ENCODE peak calls at places on chromosomes 5 and 9, in four cellular contexts. Q, D, C and O are unnamed samples.

GRCh38 chr5:55650391-55650790 is 61.7 kb downstream of the SLC38A9 start:
- DNase-seq in Q (no peak), D (peak; percentile 56), C (no peak), O (peak; percentile 18)

GRCh38 chr9:122377241-122378164 is 6.7 kb downstream of the PTGS1 start:
- DNase-seq in Q (no peak), D (no peak), C (no peak), O (no peak)

GRCh38 chr9:108444400-108445358 is 411.1 kb downstream of the ACTL7B start:
- DNase-seq in Q (no peak), D (peak; percentile 97), C (no peak), O (no peak)

GRCh38 chr5:148125641-148126040 is 42.7 kb upstream of the SPINK14 start:
- DNase-seq in Q (no peak), D (peak; percentile 28), C (no peak), O (peak; percentile 14)

GRCh38 chr9:19550009-19550408 is 141.2 kb downstream of the ACER2 start:
- DNase-seq in Q (no peak), D (no peak), C (no peak), O (no peak)

GRCh38 chr9:133954862-133955529 is 37.1 kb downstream of the VAV2 start:
- DNase-seq in Q (no peak), D (no peak), C (no peak), O (no peak)

GRCh38 chr9:71680189-71680983 is 87.9 kb downstream of the CEMIP2 start:
- DNase-seq in Q (no peak), D (peak; percentile 55), C (no peak), O (no peak)

GRCh38 chr5:14946813-14947640 is 75.4 kb upstream of the ANKH start:
- DNase-seq in Q (no peak), D (peak; percentile 25), C (no peak), O (peak; percentile 53)

GRCh38 chr5:68249520-68249919 is 34.0 kb downstream of the PIK3R1 start:
- DNase-seq in Q (no peak), D (no peak), C (no peak), O (no peak)

GRCh38 chr5:33227247-33227646 is 213.5 kb upstream of the TARS1 start:
- DNase-seq in Q (no peak), D (no peak), C (no peak), O (no peak)

GRCh38 chr9:120783611-120784047 is 9.6 kb downstream of the FBXW2 start:
- DNase-seq in Q (no peak), D (peak; percentile 89), C (no peak), O (peak; percentile 69)

GRCh38 chr5:60177596-60177995 is 284.1 kb upstream of the PDE4D start:
- DNase-seq in Q (no peak), D (no peak), C (no peak), O (no peak)

GRCh38 chr9:18346761-18347160 is 127.2 kb upstream of the ADAMTSL1 start:
- DNase-seq in Q (no peak), D (no peak), C (no peak), O (no peak)

DNA sequence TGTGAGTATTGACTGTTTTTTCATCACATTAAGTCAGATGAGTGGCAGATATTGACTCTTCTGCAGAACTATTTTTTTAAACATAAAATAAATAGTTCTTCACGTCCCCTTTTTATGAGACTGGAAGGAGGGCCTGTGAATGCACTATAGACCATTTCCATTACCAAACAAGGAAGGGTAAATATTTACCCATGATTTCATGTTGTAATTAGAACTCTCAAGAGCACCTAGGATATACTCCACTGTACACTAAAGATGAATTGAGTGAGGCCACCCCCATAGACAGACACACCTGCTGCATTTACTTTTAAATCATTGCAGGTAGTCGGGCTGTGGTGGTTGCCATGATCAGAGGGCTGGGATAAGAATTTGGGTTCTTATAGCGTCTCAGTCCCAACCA is 22.6 kb downstream of the SLC36A1 start:
- DNase-seq in Q (no peak), D (no peak), C (no peak), O (no peak)
- H3K4me3 ChIP-seq in Q (no peak overlapping the region), D (no peak overlapping the region), C (no peak overlapping the region), O (no peak overlapping the region)

DNA sequence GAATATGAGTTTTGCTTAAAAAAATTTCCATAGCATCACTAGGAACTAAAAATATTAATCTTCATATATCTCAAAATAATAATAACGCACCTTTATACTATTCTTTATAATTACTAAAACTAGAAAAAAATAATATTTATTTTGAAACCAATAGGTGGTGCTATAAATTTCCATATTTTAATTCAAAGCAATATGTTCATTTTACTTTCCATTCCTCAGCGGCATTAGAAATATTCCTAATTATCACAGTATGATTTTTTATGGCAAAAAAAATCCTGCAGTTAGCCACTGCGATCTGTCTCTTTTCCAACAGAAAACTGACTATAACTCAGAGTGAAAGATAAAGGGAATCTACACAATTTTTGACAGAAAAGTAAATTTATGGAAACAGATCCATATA is 167.4 kb upstream of the MPDZ start:
- DNase-seq in Q (no peak), D (no peak), C (no peak), O (no peak)
- H3K4me3 ChIP-seq in Q (no peak overlapping the region), D (no peak overlapping the region), C (no peak overlapping the region), O (no peak overlapping the region)

GRCh38 chr9:114387678-114388431 is at the start of gene AKNA:
- DNase-seq in Q (peak; percentile 93), D (peak; percentile 60), C (peak; percentile 49), O (peak; percentile 91)

GRCh38 chr9:114390952-114391351 is 3.2 kb upstream of the AKNA start:
- DNase-seq in Q (no peak), D (no peak), C (no peak), O (no peak)

GRCh38 chr9:114389612-114390368 is 2.0 kb upstream of the AKNA start:
- DNase-seq in Q (no peak), D (no peak), C (no peak), O (peak; percentile 44)

GRCh38 chr9:114386886-114387677 is 700 bp downstream of the AKNA start:
- DNase-seq in Q (peak; percentile 86), D (no peak), C (no peak), O (peak; percentile 57)

GRCh38 chr9:114388764-114389375 is 1.1 kb upstream of the AKNA start:
- DNase-seq in Q (no peak), D (no peak), C (no peak), O (no peak)
- H3K4me3 ChIP-seq in Q (no peak overlapping the region), D (no peak overlapping the region), C (no peak overlapping the region), O (peak overlapping the region; percentile 89)

DNA sequence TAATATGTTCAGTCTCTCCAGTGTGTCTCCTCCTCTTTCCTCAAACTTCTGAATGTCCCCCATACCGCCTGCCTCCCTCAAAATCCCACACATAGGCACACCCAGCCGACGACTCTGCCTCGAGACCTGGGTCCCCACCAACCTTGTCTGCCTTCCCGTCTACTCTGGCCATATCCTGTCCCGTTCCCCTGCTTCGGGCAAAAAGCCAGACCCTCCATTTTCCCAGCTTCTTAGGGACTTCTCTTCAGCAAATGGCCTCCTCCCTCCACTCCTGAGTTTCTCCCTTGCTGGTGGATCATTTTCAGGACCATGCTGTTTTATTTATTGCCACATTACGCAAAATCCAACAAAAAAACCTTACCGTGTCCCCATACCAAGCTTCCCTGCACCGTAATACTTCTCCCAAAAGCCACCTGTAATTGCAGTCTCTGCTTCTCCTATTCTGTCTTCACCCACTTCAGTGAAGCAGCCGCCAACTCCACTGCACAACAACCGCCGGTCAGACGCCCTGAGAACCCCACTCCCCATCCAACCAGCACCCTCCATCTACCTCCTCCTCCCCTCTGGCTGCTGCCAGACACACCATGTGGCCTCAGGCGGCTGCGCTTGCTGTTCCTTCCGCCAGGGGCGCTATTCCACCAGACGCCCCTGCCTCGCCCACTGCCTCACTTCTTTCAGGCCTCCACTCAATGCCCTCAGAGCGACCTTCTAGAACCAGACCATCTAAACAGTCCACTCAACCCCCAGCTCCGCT is 117.0 kb downstream of the TRPM6 start:
- DNase-seq in Q (no peak), D (peak; percentile 28), C (no peak), O (peak; percentile 34)
- H3K4me3 ChIP-seq in Q (no peak overlapping the region), D (no peak overlapping the region), C (no peak overlapping the region), O (no peak overlapping the region)

DNA sequence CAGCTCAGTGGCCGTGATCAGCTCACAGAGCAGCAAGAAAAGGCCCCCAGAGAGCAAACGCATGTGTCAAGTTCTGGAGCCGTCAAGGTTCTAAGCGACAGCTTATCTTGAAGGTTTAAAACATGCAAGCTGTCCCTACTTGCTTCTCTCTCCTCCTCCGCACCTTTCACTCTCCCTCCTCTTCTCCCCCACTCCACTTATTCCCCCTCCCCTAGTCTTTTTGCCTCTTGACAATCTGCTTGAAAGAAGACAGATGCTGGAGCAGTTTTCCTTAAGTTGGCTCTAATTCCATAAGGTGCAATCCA is 189.8 kb upstream of the SNX2 start:
- DNase-seq in Q (no peak), D (no peak), C (no peak), O (no peak)
- H3K4me3 ChIP-seq in Q (no peak overlapping the region), D (no peak overlapping the region), C (no peak overlapping the region), O (no peak overlapping the region)

GRCh38 chr9:6218099-6218502 is 2.5 kb downstream of the IL33 start:
- DNase-seq in Q (no peak), D (peak; percentile 58), C (no peak), O (no peak)
- H3K4me3 ChIP-seq in Q (peak overlapping the region; percentile 32), D (no peak overlapping the region), C (peak overlapping the region; percentile 11), O (no peak overlapping the region)

GRCh38 chr5:73158313-73158712 is 14.7 kb upstream of the TMEM174 start:
- DNase-seq in Q (no peak), D (no peak), C (no peak), O (no peak)

GRCh38 chr5:73154607-73155006 is 18.4 kb upstream of the TMEM174 start:
- DNase-seq in Q (no peak), D (no peak), C (no peak), O (no peak)

GRCh38 chr5:73157399-73158303 is 15.3 kb upstream of the TMEM174 start:
- DNase-seq in Q (no peak), D (no peak), C (no peak), O (no peak)

GRCh38 chr5:73155541-73156222 is 17.3 kb upstream of the TMEM174 start:
- DNase-seq in Q (no peak), D (no peak), C (no peak), O (no peak)

GRCh38 chr5:73160239-73160671 is 12.7 kb upstream of the TMEM174 start:
- DNase-seq in Q (no peak), D (no peak), C (no peak), O (peak; percentile 71)
- H3K4me3 ChIP-seq in Q (no peak overlapping the region), D (no peak overlapping the region), C (no peak overlapping the region), O (no peak overlapping the region)

DNA sequence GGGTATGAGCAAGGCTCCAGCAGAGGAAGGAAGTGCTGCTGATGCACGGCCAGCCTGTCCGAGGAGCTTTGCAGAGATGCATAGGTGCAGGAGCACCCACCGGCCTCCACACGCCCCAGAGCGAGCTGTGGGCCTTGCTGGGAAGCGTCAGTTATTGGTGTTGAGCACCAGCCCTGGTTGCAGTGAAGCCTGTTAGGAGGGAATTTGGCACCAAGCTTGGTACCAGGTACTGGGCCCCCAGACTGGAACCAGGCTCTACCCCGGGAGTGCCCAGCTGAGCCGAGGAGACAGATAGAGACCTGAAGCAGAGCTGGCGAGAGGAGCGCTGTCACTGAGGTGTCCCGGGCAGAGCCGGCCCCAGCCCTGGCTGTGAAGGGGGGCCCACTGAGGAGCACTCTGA is 5.2 kb downstream of the TCF7 start:
- DNase-seq in Q (no peak), D (no peak), C (no peak), O (no peak)
- H3K4me3 ChIP-seq in Q (no peak overlapping the region), D (no peak overlapping the region), C (no peak overlapping the region), O (no peak overlapping the region)

GRCh38 chr5:150671509-150672236 is 10.6 kb downstream of the MYOZ3 start:
- DNase-seq in Q (peak; percentile 66), D (no peak), C (no peak), O (peak; percentile 53)
- H3K4me3 ChIP-seq in Q (peak overlapping the region; percentile 57), D (peak overlapping the region; percentile 45), C (peak overlapping the region; percentile 58), O (peak overlapping the region; percentile 59)